ENCODE peak calls at places on chromosomes 4 and X, in eight cellular contexts. A is esophagus squamous epithelium, V is uterus, N is suprapubic skin, H is ovary, R is HepG2, X is heart left ventricle, C is H1. I is an unnamed sample.
A peak's percentile ranks its signal among the peaks of the same experiment; 100 is the strongest.

GRCh38 chr4:28229092-28229491 is 1368.5 kb downstream of the STIM2 start:
- DNase-seq in R (no peak), N (no peak), A (no peak), H (no peak), X (no peak), C (no peak), V (no peak), I (no peak)

GRCh38 chr4:14196141-14196540 is 568.6 kb upstream of the BOD1L1 start:
- DNase-seq in V (no peak), A (no peak), R (no peak), N (no peak), C (peak; percentile 76), H (peak; percentile 20), X (peak; percentile 43), I (no peak)

GRCh38 chr4:13347517-13348125 is 136.5 kb downstream of the RAB28 start:
- DNase-seq in H (no peak), N (no peak), C (no peak), X (no peak), A (no peak), R (no peak), V (no peak), I (no peak)

GRCh38 chrX:10526442-10526841 is 93.9 kb downstream of the MID1 start:
- DNase-seq in H (no peak), A (no peak), C (no peak), R (no peak), N (no peak), V (no peak), X (no peak), I (no peak)

GRCh38 chr4:7805533-7806079 is 134.1 kb downstream of the AFAP1 start:
- DNase-seq in H (no peak), C (no peak), V (no peak), N (peak; percentile 77), R (peak; percentile 96), A (no peak), X (peak; percentile 50), I (no peak)

GRCh38 chr4:181528570-181529184 is 714.5 kb upstream of the TENM3 start:
- DNase-seq in V (no peak), C (peak; percentile 89), N (no peak), H (peak; percentile 17), R (peak; percentile 56), X (peak; percentile 38), A (no peak), I (no peak)

GRCh38 chr4:169110633-169111032 is 100.6 kb upstream of the CBR4 start:
- DNase-seq in X (no peak), N (no peak), R (no peak), V (no peak), H (no peak), C (no peak), A (no peak), I (no peak)

GRCh38 chrX:67004451-67004850 is 365.6 kb upstream of the EDA2R start:
- DNase-seq in A (no peak), R (no peak), C (no peak), V (no peak), H (no peak), X (no peak), N (no peak), I (no peak)

GRCh38 chr4:119873132-119873531 is 193.5 kb downstream of the MAD2L1 start:
- DNase-seq in R (no peak), C (no peak), A (no peak), N (no peak), V (no peak), H (no peak), X (no peak), I (no peak)

GRCh38 chr4:7389101-7389701 is 45.5 kb downstream of the PSAPL1 start:
- DNase-seq in C (peak; percentile 38), V (peak; percentile 7), R (no peak), A (no peak), N (peak; percentile 69), H (no peak), X (no peak), I (no peak)

GRCh38 chr4:28479666-28480065 is 1619.0 kb downstream of the STIM2 start:
- DNase-seq in H (no peak), X (no peak), C (no peak), A (no peak), V (no peak), R (no peak), N (no peak), I (no peak)

GRCh38 chr4:164904941-164905340 is 28.0 kb downstream of the APELA start:
- DNase-seq in A (no peak), H (no peak), N (no peak), V (no peak), C (no peak), X (no peak), R (no peak), I (no peak)

GRCh38 chr4:186871856-186872255 is 148.2 kb upstream of the FAT1 start:
- DNase-seq in A (no peak), R (no peak), X (no peak), H (no peak), C (no peak), N (no peak), V (no peak), I (no peak)

GRCh38 chr4:29081230-29081955 is 1638.8 kb upstream of the PCDH7 start:
- DNase-seq in A (no peak), C (no peak), H (no peak), N (no peak), X (no peak), R (no peak), V (no peak), I (no peak)

GRCh38 chr4:4443821-4444220 is 56.9 kb downstream of the NSG1 start:
- DNase-seq in A (no peak), H (no peak), R (no peak), N (no peak), V (no peak), C (no peak), X (no peak), I (no peak)

GRCh38 chr4:15132739-15133138 is 130.5 kb downstream of the CPEB2 start:
- DNase-seq in R (no peak), C (no peak), X (no peak), H (no peak), N (no peak), V (no peak), A (no peak), I (no peak)

GRCh38 chr4:110475881-110476818 is at the start of gene ENPEP:
- DNase-seq in X (peak; percentile 46), A (no peak), R (no peak), N (no peak), H (peak; percentile 19), V (peak; percentile 73), C (no peak), I (no peak)

DNA sequence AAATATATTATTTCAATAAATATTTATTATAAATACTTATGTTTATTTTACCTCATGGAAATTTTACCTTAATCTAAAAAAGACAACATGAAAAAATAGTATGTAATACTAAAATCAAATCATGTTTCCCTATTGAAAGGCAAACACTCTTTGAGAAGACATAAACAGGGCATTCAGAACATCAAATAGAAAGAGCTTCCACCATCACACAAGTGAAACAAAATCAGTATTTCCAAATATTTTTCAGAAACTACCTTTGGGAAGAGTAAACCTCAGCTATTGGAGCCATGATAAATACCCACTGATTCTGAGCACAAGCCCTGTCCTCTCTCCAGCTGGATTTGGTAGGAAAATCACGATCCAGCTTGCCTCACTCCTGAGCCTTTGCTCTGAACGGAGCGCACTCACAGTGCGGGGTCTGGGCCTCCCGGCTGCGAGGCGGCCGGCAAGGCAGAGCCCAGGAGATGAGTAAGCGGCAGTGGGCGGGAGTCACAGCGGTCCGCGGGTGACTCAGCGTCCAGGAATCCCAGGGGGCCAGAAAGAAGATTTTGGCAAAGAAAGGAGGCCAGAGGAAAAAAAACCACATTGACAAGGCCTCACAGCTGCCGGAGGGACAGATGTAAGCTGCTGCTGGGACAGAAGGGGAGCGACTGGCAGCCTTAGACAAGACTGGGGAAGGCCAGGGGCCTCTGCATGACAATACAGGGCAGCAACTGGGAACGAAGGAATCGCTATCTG is 14.7 kb upstream of the ANXA5 start:
- DNase-seq in C (peak; percentile 84), V (peak; percentile 92), N (peak; percentile 88), X (peak; percentile 86), R (peak; percentile 70), A (no peak), H (peak; percentile 90), I (no peak)
- TF ChIP-seq POLR2A in C (peak; percentile 36), V (no peak), N (no peak), X (peak; percentile 25), R (no peak), A (no peak), H (peak; percentile 50), I (no peak)

DNA sequence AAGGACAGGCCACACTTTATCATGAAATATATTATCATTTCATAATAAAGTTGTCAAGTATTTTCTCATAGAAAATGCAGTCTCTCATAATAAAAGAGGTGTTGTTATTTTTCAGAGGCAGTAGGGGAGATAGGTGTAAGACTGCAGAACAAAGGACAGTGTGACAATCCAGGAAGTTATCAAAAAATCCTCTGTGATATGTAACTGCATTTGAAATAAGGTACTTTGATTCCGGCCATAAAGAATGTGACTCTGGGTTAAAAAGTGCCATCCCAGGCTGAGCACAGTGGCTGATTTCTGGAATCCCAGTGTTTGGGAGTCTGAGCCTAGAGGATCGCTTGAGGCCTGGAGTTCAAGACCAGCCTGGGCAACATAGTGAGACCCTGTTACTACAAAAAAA is 37.6 kb upstream of the TMPRSS11B start:
- DNase-seq in C (no peak), V (no peak), R (no peak), A (no peak), H (no peak), X (no peak), N (no peak), I (no peak)
- TF ChIP-seq POLR2A in C (no peak), V (no peak), R (no peak), A (no peak), H (no peak), X (no peak), N (no peak), I (no peak)

DNA sequence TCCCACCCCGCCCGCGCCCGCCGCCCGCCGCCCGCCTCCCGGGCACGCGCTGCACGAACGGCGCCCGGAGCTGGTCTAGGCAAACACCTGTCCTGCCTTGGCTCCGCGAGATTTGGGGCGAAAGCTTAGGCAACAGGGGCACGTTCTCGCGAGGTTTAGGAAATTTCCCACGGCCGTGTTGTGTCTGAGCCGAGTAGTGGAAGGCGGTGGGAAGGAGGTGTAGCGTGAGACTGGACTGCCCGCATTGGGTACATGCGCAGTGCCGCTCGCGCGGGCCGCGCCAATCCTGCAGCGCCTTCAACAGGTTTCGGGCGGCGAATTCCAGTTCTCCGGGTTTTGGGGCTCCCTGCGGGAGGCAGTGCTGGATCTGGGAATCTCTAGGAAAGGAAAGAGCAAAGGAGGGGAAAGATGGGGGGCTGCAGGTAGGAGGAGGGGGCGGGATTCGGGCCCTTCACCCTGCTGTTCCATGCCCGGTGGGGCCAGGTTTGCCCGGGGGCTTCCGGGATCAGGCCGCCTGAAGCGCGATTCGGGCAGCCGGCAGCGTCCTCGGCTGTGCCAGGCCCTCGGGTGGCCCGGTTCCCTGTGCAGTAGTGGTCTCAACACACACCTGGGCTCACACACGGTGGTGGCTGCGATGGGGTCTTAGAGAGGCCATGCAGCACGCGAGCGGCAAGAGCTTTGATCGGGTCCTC is 1.2 kb upstream of the RBPJ start:
- DNase-seq in A (peak; percentile 88), R (peak; percentile 98), C (peak; percentile 97), H (peak; percentile 98), V (peak; percentile 97), N (peak; percentile 98), X (peak; percentile 97), I (peak; percentile 79)
- TF ChIP-seq POLR2A in A (peak; percentile 24), R (peak; percentile 44), C (peak; percentile 63), H (peak; percentile 40), V (no peak), N (no peak), X (peak; percentile 29), I (no peak)

DNA sequence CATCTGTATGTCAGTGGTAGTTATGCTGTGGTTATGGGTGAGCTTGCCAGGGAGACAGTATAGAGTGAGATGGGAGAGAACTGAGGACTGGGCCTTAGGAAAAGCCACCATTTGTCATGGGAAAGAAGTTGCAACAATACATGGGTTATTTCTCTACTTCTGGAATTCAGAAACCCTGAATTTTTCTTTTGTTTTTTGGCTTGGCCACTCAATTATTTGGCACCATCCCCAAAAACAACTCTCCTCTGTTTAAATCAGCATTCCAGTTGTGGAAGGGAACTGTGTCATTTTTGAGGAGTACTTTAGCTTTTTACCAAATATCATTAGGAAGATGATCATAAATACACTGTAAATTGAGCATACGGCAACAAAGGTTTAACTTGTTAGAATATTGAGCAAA is 41.1 kb upstream of the ACSL4 start:
- DNase-seq in C (no peak), R (no peak), N (no peak), X (no peak), H (no peak), A (no peak), V (no peak), I (no peak)
- TF ChIP-seq POLR2A in C (no peak), R (no peak), N (no peak), X (no peak), H (no peak), A (no peak), V (no peak), I (no peak)